ENCODE peak calls at places on chromosomes 16 and 17, in six cellular contexts. J, K, N, I, Q and E are unnamed samples.
A peak's percentile ranks its signal among the peaks of the same experiment; 100 is the strongest.

GRCh38 chr17:45261577-45262515 is at the start of gene SPATA32:
- DNase-seq in J (peak; percentile 89), K (no peak), N (no peak), I (no peak), Q (no peak), E (peak; percentile 80)

GRCh38 chr16:71669926-71670536 is 44.0 kb downstream of the MARVELD3 start:
- DNase-seq in J (no peak), K (no peak), N (no peak), I (no peak), Q (no peak), E (no peak)

GRCh38 chr17:38702900-38703741 is 2.0 kb upstream of the MLLT6 start:
- DNase-seq in J (no peak), K (no peak), N (no peak), I (peak; percentile 30), Q (no peak), E (peak; percentile 46)

GRCh38 chr17:8740486-8740885 is 4.2 kb downstream of the CCDC42 start:
- DNase-seq in J (no peak), K (no peak), N (no peak), I (no peak), Q (no peak), E (no peak)

GRCh38 chr17:57599271-57600045 is 145.6 kb downstream of the CCDC182 start:
- DNase-seq in J (no peak), K (no peak), N (no peak), I (no peak), Q (no peak), E (no peak)

GRCh38 chr16:59192551-59193199 is 458.6 kb upstream of the GOT2 start:
- DNase-seq in J (no peak), K (no peak), N (no peak), I (peak; percentile 7), Q (peak; percentile 42), E (no peak)

GRCh38 chr16:26019885-26020284 is 328.1 kb downstream of the HS3ST4 start:
- DNase-seq in J (no peak), K (no peak), N (no peak), I (no peak), Q (no peak), E (no peak)

GRCh38 chr16:69938981-69939820 is 11.9 kb upstream of the CLEC18A start:
- DNase-seq in J (no peak), K (no peak), N (no peak), I (no peak), Q (no peak), E (no peak)

GRCh38 chr17:65660947-65661346 is 99.5 kb upstream of the AXIN2 start:
- DNase-seq in J (no peak), K (no peak), N (no peak), I (peak; percentile 39), Q (no peak), E (no peak)

GRCh38 chr17:76238847-76239537 is 1.3 kb downstream of the RNF157 start:
- DNase-seq in J (no peak), K (no peak), N (no peak), I (no peak), Q (no peak), E (no peak)

GRCh38 chr17:8621585-8621984 is 8.9 kb downstream of the MYH10 start:
- DNase-seq in J (no peak), K (no peak), N (no peak), I (peak; percentile 11), Q (no peak), E (no peak)

GRCh38 chr16:57123216-57123968 is 31.0 kb downstream of the CPNE2 start:
- DNase-seq in J (no peak), K (no peak), N (no peak), I (peak; percentile 57), Q (no peak), E (no peak)

GRCh38 chr17:56985371-56986162 is 7.6 kb downstream of the SCPEP1 start:
- DNase-seq in J (no peak), K (no peak), N (no peak), I (peak; percentile 90), Q (no peak), E (no peak)

GRCh38 chr17:47875586-47875985 is 20.4 kb upstream of the SP2 start:
- DNase-seq in J (no peak), K (no peak), N (no peak), I (no peak), Q (no peak), E (no peak)

GRCh38 chr16:11253995-11254912 is 1.8 kb downstream of the SOCS1 start:
- DNase-seq in J (no peak), K (no peak), N (no peak), I (no peak), Q (no peak), E (no peak)

GRCh38 chr17:81977211-81978091 is at the start of gene ASPSCR1:
- DNase-seq in J (peak; percentile 90), K (peak; percentile 34), N (peak; percentile 57), I (peak; percentile 91), Q (peak; percentile 80), E (peak; percentile 87)
- TF ChIP-seq POLR2A in J (peak; percentile 80), K (peak; percentile 88), N (no peak), I (peak; percentile 92), Q (peak; percentile 68), E (peak; percentile 84)

GRCh38 chr16:88979616-88980015 is 2.6 kb upstream of the CBFA2T3 start:
- DNase-seq in J (no peak), K (no peak), N (no peak), I (no peak), Q (no peak), E (no peak)

GRCh38 chr16:88982286-88983084 is 5.5 kb upstream of the CBFA2T3 start:
- DNase-seq in J (no peak), K (no peak), N (no peak), I (peak; percentile 77), Q (no peak), E (no peak)

GRCh38 chr16:88985521-88985920 is 8.5 kb upstream of the CBFA2T3 start:
- DNase-seq in J (no peak), K (no peak), N (no peak), I (no peak), Q (no peak), E (no peak)

GRCh38 chr16:88983157-88983556 is 6.2 kb upstream of the CBFA2T3 start:
- DNase-seq in J (no peak), K (no peak), N (no peak), I (no peak), Q (no peak), E (no peak)

DNA sequence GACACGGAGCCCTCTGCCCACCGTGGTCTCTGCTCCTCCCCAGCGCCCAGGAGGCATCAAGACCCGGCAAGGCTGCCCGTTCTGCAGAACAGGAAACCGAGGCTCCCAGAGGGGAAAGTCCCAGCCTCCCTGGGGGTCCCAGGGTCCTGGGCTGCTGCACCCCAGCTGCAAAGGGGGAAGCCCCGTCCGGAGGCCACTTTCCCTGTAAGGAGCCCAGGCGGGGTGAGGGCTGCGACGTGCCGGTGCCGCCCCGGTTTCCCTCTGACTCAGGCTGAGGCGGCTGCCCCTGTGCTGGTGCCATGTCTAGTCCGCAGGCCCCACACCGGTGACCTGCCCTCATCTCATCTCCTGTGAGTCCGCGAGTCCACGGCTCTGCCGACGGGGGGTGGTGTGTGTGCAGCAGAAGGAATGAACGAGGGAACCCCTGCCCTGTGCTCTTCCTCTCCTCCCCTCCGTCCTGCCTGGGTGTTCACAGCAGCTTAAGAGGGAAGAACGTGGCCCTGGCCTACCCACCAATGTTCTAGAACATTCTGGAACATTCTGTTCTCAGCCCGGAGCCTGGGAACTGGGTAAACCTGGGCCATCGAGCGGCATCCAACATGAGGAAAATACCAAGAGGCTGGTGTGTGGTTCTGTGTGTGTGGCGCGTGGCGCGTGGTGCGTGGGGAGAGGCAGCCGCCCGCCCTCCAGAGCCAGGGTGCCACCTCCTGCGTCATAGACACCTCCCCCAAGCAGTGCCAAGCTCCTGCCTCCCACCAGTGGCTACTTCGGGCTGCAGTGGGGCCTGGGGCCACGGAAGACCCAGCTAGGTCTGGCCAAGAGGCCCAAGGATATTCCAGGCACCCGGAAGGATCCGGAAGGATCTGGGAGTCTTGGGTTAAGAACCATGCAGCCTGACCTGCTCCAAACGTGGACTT is 7.0 kb upstream of the CBFA2T3 start:
- DNase-seq in J (peak; percentile 73), K (no peak), N (no peak), I (no peak), Q (no peak), E (no peak)
- TF ChIP-seq POLR2AphosphoS5 in J (no peak), K (no peak), N (no peak), I (no peak), Q (no peak), E (no peak)

GRCh38 chr17:43014020-43014615 is 7.5 kb downstream of the IFI35 start:
- DNase-seq in J (no peak), K (no peak), N (no peak), I (no peak), Q (no peak), E (no peak)
- TF ChIP-seq TAF1 in J (no peak), K (no peak), N (no peak), I (no peak), Q (no peak), E (no peak)

GRCh38 chr17:34958438-34958837 is 2.8 kb downstream of the CCT6B start:
- DNase-seq in J (no peak), K (no peak), N (no peak), I (no peak), Q (no peak), E (no peak)

GRCh38 chr17:34961093-34961911 is at the start of the genes CCT6B and ZNF830:
- DNase-seq in J (peak; percentile 73), K (peak; percentile 79), N (peak; percentile 79), I (peak; percentile 94), Q (peak; percentile 92), E (peak; percentile 82)
- TF ChIP-seq POLR2A in J (peak; percentile 96), K (peak; percentile 98), N (peak; percentile 90), I (peak; percentile 97), Q (peak; percentile 94), E (peak; percentile 93)

GRCh38 chr17:63752707-63753106 is 11.1 kb upstream of the STRADA start:
- DNase-seq in J (no peak), K (no peak), N (no peak), I (no peak), Q (no peak), E (no peak)

GRCh38 chr17:63751806-63752205 is 10.2 kb upstream of the STRADA start:
- DNase-seq in J (no peak), K (no peak), N (no peak), I (no peak), Q (no peak), E (no peak)

GRCh38 chr17:63753215-63753614 is 11.6 kb upstream of the STRADA start:
- DNase-seq in J (no peak), K (no peak), N (no peak), I (no peak), Q (no peak), E (no peak)

GRCh38 chr17:63758428-63758827 is 15.0 kb downstream of the CCDC47 start:
- DNase-seq in J (no peak), K (no peak), N (no peak), I (no peak), Q (no peak), E (no peak)

DNA sequence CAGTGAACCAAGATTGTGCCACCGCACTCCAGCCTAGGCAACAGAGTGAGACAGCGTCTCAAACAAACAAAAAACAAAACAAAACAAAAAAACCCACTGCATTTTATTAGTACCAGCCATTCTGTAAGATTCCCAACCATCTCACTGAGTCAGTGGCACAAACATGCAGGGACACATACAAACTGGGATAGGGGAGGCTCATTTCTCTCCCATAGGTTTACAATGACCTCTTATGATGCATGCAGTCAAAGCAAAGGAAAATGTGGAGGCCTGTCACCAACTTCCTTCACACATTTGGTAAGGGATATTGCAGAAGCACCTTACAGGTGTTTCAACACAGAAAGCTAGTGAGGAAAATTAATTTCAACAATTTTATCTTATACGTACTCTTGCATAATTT is 12.4 kb upstream of the STRADA start:
- DNase-seq in J (no peak), K (no peak), N (no peak), I (no peak), Q (no peak), E (no peak)
- TF ChIP-seq POLR2AphosphoS5 in J (no peak), K (no peak), N (no peak), I (no peak), Q (no peak), E (no peak)